ENCODE peak calls at places on chromosomes 16 and 17, in seven cellular contexts. N, J, I, F, Z, S and B are unnamed samples.

GRCh38 chr17:49875690-49876089 is 27.8 kb upstream of the TAC4 start:
- DNase-seq in N (peak), J (no peak), I (no peak), F (no peak), Z (no peak), S (no peak), B (no peak)

GRCh38 chr16:27824786-27825185 is 238.7 kb downstream of the GSG1L start:
- DNase-seq in N (peak), J (no peak), I (no peak), F (no peak), Z (no peak), S (no peak), B (no peak)

GRCh38 chr16:14455577-14455976 is 174.5 kb downstream of the PARN start:
- DNase-seq in N (no peak), J (no peak), I (no peak), F (no peak), Z (peak), S (no peak), B (no peak)

GRCh38 chr17:9050801-9051401 is 29.6 kb downstream of the NTN1 start:
- DNase-seq in N (peak), J (no peak), I (no peak), F (no peak), Z (peak), S (no peak), B (no peak)

GRCh38 chr17:40242774-40243173 is 23.7 kb downstream of the WIPF2 start:
- DNase-seq in N (no peak), J (no peak), I (no peak), F (no peak), Z (no peak), S (peak), B (no peak)

GRCh38 chr17:38617074-38617860 is 11.5 kb upstream of the SRCIN1 start:
- DNase-seq in N (peak), J (no peak), I (no peak), F (no peak), Z (no peak), S (no peak), B (no peak)

GRCh38 chr17:77235370-77236080 is 94.8 kb downstream of the SEC14L1 start:
- DNase-seq in N (no peak), J (peak), I (no peak), F (no peak), Z (peak), S (peak), B (no peak)

GRCh38 chr17:48519427-48519826 is 11.4 kb downstream of the HOXB1 start:
- DNase-seq in N (peak), J (no peak), I (no peak), F (no peak), Z (no peak), S (no peak), B (no peak)

GRCh38 chr17:45123930-45124796 is 8.2 kb downstream of the PLCD3 start:
- DNase-seq in N (peak), J (peak), I (peak), F (peak), Z (peak), S (peak), B (no peak)

GRCh38 chr16:24838554-24839266 is 7.1 kb upstream of the SLC5A11 start:
- DNase-seq in N (peak), J (no peak), I (no peak), F (no peak), Z (peak), S (no peak), B (no peak)

GRCh38 chr16:1790261-1790610 is 3.3 kb downstream of the IGFALS start:
- DNase-seq in N (no peak), J (no peak), I (no peak), F (no peak), Z (no peak), S (no peak), B (no peak)

GRCh38 chr16:27113341-27113841 is 46.7 kb downstream of the C16orf82 start:
- DNase-seq in N (no peak), J (no peak), I (no peak), F (peak), Z (no peak), S (no peak), B (no peak)

GRCh38 chr16:76309639-76310335 is 32.6 kb downstream of the CNTNAP4 start:
- DNase-seq in N (no peak), J (no peak), I (no peak), F (peak), Z (no peak), S (no peak), B (no peak)

GRCh38 chr16:85403693-85404092 is 209.4 kb upstream of the GSE1 start:
- DNase-seq in N (no peak), J (no peak), I (no peak), F (no peak), Z (no peak), S (no peak), B (no peak)

GRCh38 chr16:54128629-54129230 is 157.9 kb downstream of the IRX3 start:
- DNase-seq in N (no peak), J (no peak), I (no peak), F (no peak), Z (no peak), S (no peak), B (no peak)

GRCh38 chr16:86783626-86784266 is 205.4 kb downstream of the FOXL1 start:
- DNase-seq in N (no peak), J (no peak), I (no peak), F (no peak), Z (peak), S (no peak), B (no peak)

GRCh38 chr16:23141959-23142740 is 7.1 kb downstream of the USP31 start:
- DNase-seq in N (no peak), J (no peak), I (no peak), F (peak), Z (no peak), S (no peak), B (no peak)

GRCh38 chr16:23145186-23145585 is 4.1 kb downstream of the USP31 start:
- DNase-seq in N (peak), J (no peak), I (no peak), F (no peak), Z (no peak), S (no peak), B (no peak)

GRCh38 chr16:23141500-23141899 is 7.8 kb downstream of the USP31 start:
- DNase-seq in N (no peak), J (no peak), I (no peak), F (no peak), Z (no peak), S (no peak), B (no peak)

GRCh38 chr16:23145608-23146007 is 3.6 kb downstream of the USP31 start:
- DNase-seq in N (no peak), J (no peak), I (no peak), F (no peak), Z (peak), S (no peak), B (no peak)

GRCh38 chr16:23143391-23143790 is 5.9 kb downstream of the USP31 start:
- DNase-seq in N (no peak), J (no peak), I (no peak), F (no peak), Z (no peak), S (no peak), B (no peak)
- H3K27ac ChIP-seq in N (no peak), J (no peak), I (no peak), F (no peak), Z (no peak), S (no peak), B (no peak)

GRCh38 chr17:83203073-83203471 is 123.7 kb downstream of the METRNL start:
- DNase-seq in N (no peak), J (peak), I (peak), F (no peak), Z (peak), S (no peak), B (no peak)
- H3K27ac ChIP-seq in N (no peak), J (peak), I (no peak), F (no peak), Z (peak), S (no peak), B (no peak)

GRCh38 chr16:70437017-70437581 is 1.8 kb downstream of the ST3GAL2 start:
- DNase-seq in N (peak), J (no peak), I (no peak), F (peak), Z (peak), S (peak), B (no peak)
- H3K27ac ChIP-seq in N (peak), J (peak), I (no peak), F (peak), Z (peak), S (peak), B (no peak)

GRCh38 chr17:29238133-29238850 is 8.4 kb upstream of the CRYBA1 start:
- DNase-seq in N (peak), J (no peak), I (no peak), F (no peak), Z (peak), S (no peak), B (no peak)
- H3K27ac ChIP-seq in N (no peak), J (no peak), I (no peak), F (no peak), Z (peak), S (no peak), B (no peak)

GRCh38 chr16:50372611-50373344 is 4.0 kb upstream of the BRD7 start:
- DNase-seq in N (no peak), J (peak), I (no peak), F (no peak), Z (no peak), S (peak), B (no peak)
- H3K27ac ChIP-seq in N (no peak), J (peak), I (no peak), F (no peak), Z (no peak), S (peak), B (no peak)